ENCODE peak calls at places on chromosome 13, in eight cellular contexts. S is K562, Y is A549, I is HCT116, W is IMR-90, O is HepG2, V is GM12878, P is SK-N-SH. A is an unnamed sample.

GRCh38 chr13:82803341-82803740 is 1078.9 kb downstream of the SLITRK1 start:
- DNase-seq in S (no peak), Y (no peak), I (no peak), W (no peak), O (no peak), V (no peak), P (no peak), A (no peak)

GRCh38 chr13:102091231-102091630 is 310.6 kb downstream of the FGF14 start:
- DNase-seq in S (no peak), Y (peak; percentile 39), I (peak; percentile 4), W (no peak), O (no peak), V (no peak), P (no peak), A (peak; percentile 73)

GRCh38 chr13:76331948-76332712 is 554.1 kb downstream of the KCTD12 start:
- DNase-seq in S (no peak), Y (no peak), I (no peak), W (peak; percentile 56), O (no peak), V (no peak), P (no peak), A (no peak)

GRCh38 chr13:51639171-51639570 is 54.9 kb downstream of the WDFY2 start:
- DNase-seq in S (no peak), Y (no peak), I (no peak), W (peak; percentile 11), O (no peak), V (no peak), P (no peak), A (no peak)

GRCh38 chr13:79481685-79482052 is 714 bp downstream of the NDFIP2 start:
- DNase-seq in S (peak; percentile 32), Y (no peak), I (no peak), W (no peak), O (no peak), V (no peak), P (peak; percentile 9), A (no peak)

GRCh38 chr13:31431722-31432137 is 232.0 kb downstream of the B3GLCT start:
- DNase-seq in S (peak; percentile 48), Y (peak; percentile 7), I (peak; percentile 22), W (peak; percentile 28), O (peak; percentile 10), V (no peak), P (peak; percentile 46), A (peak; percentile 85)

GRCh38 chr13:111486331-111486730 is 165.9 kb downstream of the TEX29 start:
- DNase-seq in S (no peak), Y (no peak), I (no peak), W (no peak), O (no peak), V (no peak), P (no peak), A (no peak)

GRCh38 chr13:43388282-43389034 is 365.1 kb downstream of the DNAJC15 start:
- DNase-seq in S (no peak), Y (no peak), I (peak; percentile 16), W (no peak), O (no peak), V (no peak), P (no peak), A (no peak)

GRCh38 chr13:57128909-57129308 is 11.8 kb upstream of the PRR20A start:
- DNase-seq in S (no peak), Y (peak; percentile 0), I (no peak), W (no peak), O (no peak), V (no peak), P (no peak), A (peak; percentile 15)

GRCh38 chr13:98944336-98944735 is 33.5 kb downstream of the DOCK9 start:
- DNase-seq in S (no peak), Y (no peak), I (no peak), W (no peak), O (no peak), V (no peak), P (no peak), A (no peak)

GRCh38 chr13:71290963-71291937 is 575.8 kb downstream of the DACH1 start:
- DNase-seq in S (peak; percentile 2), Y (peak; percentile 73), I (no peak), W (peak; percentile 1), O (peak; percentile 66), V (peak; percentile 71), P (no peak), A (no peak)

GRCh38 chr13:30125422-30126073 is 181.8 kb downstream of the KATNAL1 start:
- DNase-seq in S (no peak), Y (peak; percentile 82), I (no peak), W (peak; percentile 94), O (peak; percentile 43), V (no peak), P (no peak), A (no peak)

GRCh38 chr13:85405316-85405897 is 393.8 kb downstream of the SLITRK6 start:
- DNase-seq in S (no peak), Y (no peak), I (no peak), W (no peak), O (no peak), V (no peak), P (no peak), A (no peak)

GRCh38 chr13:30340367-30341184 is 33.2 kb upstream of the KATNAL1 start:
- DNase-seq in S (peak; percentile 67), Y (no peak), I (peak; percentile 16), W (peak; percentile 89), O (no peak), V (no peak), P (peak; percentile 29), A (no peak)

GRCh38 chr13:102846261-102847015 is 606 bp downstream of the ERCC5 start:
- DNase-seq in S (peak; percentile 37), Y (peak; percentile 21), I (peak; percentile 8), W (peak; percentile 30), O (peak; percentile 21), V (no peak), P (peak; percentile 41), A (no peak)

GRCh38 chr13:30466358-30466714 is 600 bp upstream of the HMGB1 start:
- DNase-seq in S (no peak), Y (peak; percentile 10), I (no peak), W (peak; percentile 60), O (no peak), V (no peak), P (no peak), A (no peak)

GRCh38 chr13:53137777-53138176 is 109.2 kb downstream of the OLFM4 start:
- DNase-seq in S (no peak), Y (peak; percentile 2), I (no peak), W (peak; percentile 86), O (no peak), V (no peak), P (no peak), A (no peak)

GRCh38 chr13:21964686-21965085 is 293.8 kb downstream of the FGF9 start:
- DNase-seq in S (no peak), Y (no peak), I (no peak), W (peak; percentile 53), O (no peak), V (no peak), P (no peak), A (no peak)

GRCh38 chr13:37978680-37979079 is 109.1 kb upstream of the TRPC4 start:
- DNase-seq in S (no peak), Y (no peak), I (no peak), W (no peak), O (no peak), V (no peak), P (no peak), A (no peak)

GRCh38 chr13:110711778-110712070 is 1.8 kb upstream of the ING1 start:
- DNase-seq in S (no peak), Y (no peak), I (no peak), W (no peak), O (peak; percentile 39), V (no peak), P (no peak), A (no peak)

GRCh38 chr13:84025828-84026227 is 143.6 kb upstream of the SLITRK1 start:
- DNase-seq in S (no peak), Y (no peak), I (no peak), W (no peak), O (no peak), V (no peak), P (no peak), A (no peak)

GRCh38 chr13:75161804-75162203 is 320.2 kb downstream of the TBC1D4 start:
- DNase-seq in S (no peak), Y (no peak), I (no peak), W (no peak), O (no peak), V (no peak), P (no peak), A (no peak)
- TF ChIP-seq RAD21 in S (no peak), Y (no peak), I (no peak), W (no peak), O (no peak), V (no peak), P (no peak), A (no peak)

GRCh38 chr13:60584976-60585375 is 188.0 kb downstream of the TDRD3 start:
- DNase-seq in S (no peak), Y (no peak), I (no peak), W (no peak), O (no peak), V (no peak), P (no peak), A (peak; percentile 79)

GRCh38 chr13:60577761-60578160 is 180.7 kb downstream of the TDRD3 start:
- DNase-seq in S (no peak), Y (no peak), I (no peak), W (no peak), O (no peak), V (no peak), P (no peak), A (no peak)

GRCh38 chr13:60583911-60584753 is 187.1 kb downstream of the TDRD3 start:
- DNase-seq in S (peak; percentile 61), Y (peak; percentile 6), I (no peak), W (peak; percentile 73), O (no peak), V (no peak), P (no peak), A (peak; percentile 64)

GRCh38 chr13:60583196-60583908 is 186.3 kb downstream of the TDRD3 start:
- DNase-seq in S (no peak), Y (no peak), I (no peak), W (peak; percentile 16), O (peak; percentile 13), V (no peak), P (no peak), A (no peak)
- TF ChIP-seq RAD21 in S (no peak), Y (no peak), I (no peak), W (no peak), O (no peak), V (no peak), P (no peak), A (peak; percentile 25)

GRCh38 chr13:69092615-69093322 is 1014.9 kb upstream of the ATXN8OS start:
- DNase-seq in S (no peak), Y (no peak), I (no peak), W (no peak), O (no peak), V (no peak), P (no peak), A (no peak)

DNA sequence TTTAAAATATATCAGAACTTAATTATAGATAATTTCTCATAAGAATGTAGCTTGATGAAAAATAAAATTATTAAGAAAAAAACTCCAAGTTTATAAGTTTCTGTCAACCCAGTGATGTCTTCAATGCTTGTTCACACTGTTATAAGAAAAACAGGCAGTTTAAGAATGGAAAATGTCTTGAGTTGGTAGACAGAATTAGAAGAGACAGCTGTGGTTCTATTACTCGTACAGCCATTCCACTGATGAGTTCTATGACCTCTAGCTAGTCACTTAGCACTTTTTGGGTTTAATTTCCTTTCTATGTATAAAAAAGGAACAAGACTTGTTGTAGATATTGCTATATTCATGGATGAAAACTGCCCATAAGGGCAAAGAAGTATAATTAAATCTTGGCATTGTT is 1013.1 kb upstream of the ATXN8OS start:
- DNase-seq in S (no peak), Y (no peak), I (no peak), W (no peak), O (no peak), V (no peak), P (no peak), A (no peak)
- TF ChIP-seq RAD21 in S (no peak), Y (no peak), I (no peak), W (no peak), O (no peak), V (no peak), P (no peak), A (no peak)

GRCh38 chr13:24911135-24911524 is 147.2 kb downstream of the RNF17 start:
- DNase-seq in S (peak; percentile 52), Y (peak; percentile 64), I (no peak), W (peak; percentile 74), O (no peak), V (no peak), P (no peak), A (no peak)
- TF ChIP-seq RAD21 in S (no peak), Y (no peak), I (no peak), W (no peak), O (no peak), V (no peak), P (no peak), A (no peak)